ENCODE peak calls at places on chromosomes 5 and 9, in five cellular contexts. K is chondrocyte, A is cardiac fibroblast, M is PC-3, I is heart right ventricle. H is an unnamed sample.

GRCh38 chr5:126523818-126524522 is 71.0 kb downstream of the ALDH7A1 start:
- DNase-seq in I (no peak), A (no peak), M (no peak), K (no peak), H (no peak)

GRCh38 chr9:138102246-138103051 is 224.9 kb downstream of the CACNA1B start:
- DNase-seq in A (no peak), M (no peak), K (peak), I (no peak), H (no peak)

GRCh38 chr5:7615566-7616061 is 219.7 kb downstream of the ADCY2 start:
- DNase-seq in M (no peak), A (peak), I (no peak), K (no peak), H (no peak)

GRCh38 chr5:151612689-151613427 is 21.7 kb upstream of the FAT2 start:
- DNase-seq in I (no peak), A (no peak), M (peak), K (no peak), H (no peak)

GRCh38 chr9:138053321-138053868 is 175.8 kb downstream of the CACNA1B start:
- DNase-seq in A (no peak), I (no peak), K (peak), M (no peak), H (no peak)

GRCh38 chr9:115633099-115633498 is 515.1 kb upstream of the TNC start:
- DNase-seq in A (peak), M (no peak), I (no peak), K (no peak), H (no peak)

GRCh38 chr9:4117835-4118610 is 181.8 kb downstream of the GLIS3 start:
- DNase-seq in A (no peak), K (peak), M (no peak), I (no peak), H (peak)

GRCh38 chr5:119742311-119742710 is 113.0 kb downstream of the FAM170A start:
- DNase-seq in M (peak), A (no peak), K (no peak), I (no peak), H (no peak)

GRCh38 chr9:91896513-91897121 is 53.4 kb downstream of the ROR2 start:
- DNase-seq in A (peak), K (no peak), I (peak), M (no peak), H (no peak)

GRCh38 chr5:171914939-171915338 is 91.5 kb downstream of the FBXW11 start:
- DNase-seq in I (no peak), K (no peak), M (no peak), A (no peak), H (no peak)
- TF ChIP-seq CTCF in I (no peak), K (no peak), M (no peak), A (no peak), H (no peak)

GRCh38 chr9:69379250-69379982 is 54.4 kb downstream of the ENTREP1 start:
- DNase-seq in A (peak), I (peak), M (peak), K (no peak), H (no peak)

GRCh38 chr9:69377291-69377690 is 52.3 kb downstream of the ENTREP1 start:
- DNase-seq in A (no peak), K (no peak), I (no peak), M (no peak), H (no peak)

GRCh38 chr9:69376651-69377050 is 51.6 kb downstream of the ENTREP1 start:
- DNase-seq in M (peak), K (no peak), I (no peak), A (peak), H (no peak)

GRCh38 chr9:69380811-69381210 is 55.8 kb downstream of the ENTREP1 start:
- DNase-seq in K (no peak), A (peak), I (no peak), M (peak), H (no peak)

GRCh38 chr9:69380301-69380700 is 55.3 kb downstream of the ENTREP1 start:
- DNase-seq in A (no peak), K (no peak), M (peak), I (no peak), H (no peak)
- TF ChIP-seq CTCF in A (no peak), K (no peak), M (no peak), I (no peak), H (no peak)

GRCh38 chr5:109689740-109690455 is at the start of gene MAN2A1:
- DNase-seq in A (peak), K (no peak), I (peak), M (peak), H (peak)
- TF ChIP-seq CTCF in A (peak), K (no peak), I (no peak), M (peak), H (no peak)

GRCh38 chr5:158234323-158235158 is 375.6 kb upstream of the CLINT1 start:
- DNase-seq in K (no peak), M (no peak), I (no peak), A (no peak), H (no peak)
- TF ChIP-seq CTCF in K (no peak), M (no peak), I (no peak), A (no peak), H (no peak)

GRCh38 chr5:180331647-180331950 is 21.5 kb downstream of the GFPT2 start:
- DNase-seq in K (no peak), M (no peak), I (no peak), A (no peak), H (no peak)

GRCh38 chr5:180333661-180334060 is 19.5 kb downstream of the GFPT2 start:
- DNase-seq in K (no peak), A (peak), I (no peak), M (peak), H (no peak)

GRCh38 chr5:180330810-180331646 is 22.1 kb downstream of the GFPT2 start:
- DNase-seq in A (peak), K (no peak), M (peak), I (peak), H (no peak)

GRCh38 chr5:180332861-180333260 is 20.3 kb downstream of the GFPT2 start:
- DNase-seq in K (no peak), I (no peak), A (peak), M (no peak), H (no peak)

DNA sequence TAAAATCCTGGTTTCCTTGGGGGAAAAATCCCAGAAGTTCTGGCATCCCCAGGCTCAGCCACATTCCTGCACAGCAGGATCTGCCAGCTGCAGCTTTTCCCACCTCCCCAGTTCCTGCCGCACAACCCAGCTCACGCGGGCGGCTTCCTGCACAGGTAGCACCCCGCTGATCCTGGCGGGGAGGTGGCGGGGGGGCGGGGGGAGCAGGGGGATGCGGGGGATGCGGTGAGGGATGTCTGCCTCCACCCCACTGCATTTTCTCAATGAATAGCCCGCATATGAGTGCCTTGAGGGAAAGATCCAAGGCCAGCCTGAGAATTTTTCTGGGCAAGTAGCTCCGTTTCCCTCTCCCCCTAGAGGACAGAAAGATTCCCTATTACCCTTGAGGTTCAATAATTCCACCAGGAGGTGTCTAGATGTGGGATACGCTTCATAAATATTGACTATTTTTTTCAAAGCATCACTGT is 21.1 kb downstream of the GFPT2 start:
- DNase-seq in A (peak), I (no peak), K (no peak), M (peak), H (peak)
- TF ChIP-seq CTCF in A (peak), I (no peak), K (peak), M (peak), H (peak)

GRCh38 chr9:76761448-76761847 is 2.8 kb upstream of the PCA3 start:
- DNase-seq in M (peak), K (no peak), A (peak), I (no peak), H (no peak)
- TF ChIP-seq CTCF in M (peak), K (peak), A (peak), I (peak), H (peak)

GRCh38 chr5:139662617-139663016 is 14.5 kb downstream of the CXXC5 start:
- DNase-seq in A (no peak), K (no peak), I (no peak), M (no peak), H (no peak)
- TF ChIP-seq CTCF in A (no peak), K (no peak), I (no peak), M (no peak), H (no peak)

GRCh38 chr5:40774626-40775025 is 18.9 kb upstream of the TTC33 start:
- DNase-seq in I (no peak), A (no peak), K (no peak), M (no peak), H (no peak)
- TF ChIP-seq CTCF in I (no peak), A (no peak), K (peak), M (peak), H (no peak)

H was measured in endothelial cell.